ENCODE peak calls at places on chromosomes 5 and 9, in seven cellular contexts. U, A, J, Q, O, B and G are unnamed samples.

GRCh38 chr9:37025381-37026084 is 8.5 kb downstream of the PAX5 start:
- DNase-seq in U (no peak), A (no peak), J (no peak), Q (no peak), O (peak; percentile 34), B (no peak), G (no peak)

GRCh38 chr5:72847439-72847838 is 31.0 kb downstream of the TNPO1 start:
- DNase-seq in U (no peak), A (no peak), J (no peak), Q (no peak), O (no peak), B (no peak), G (no peak)

GRCh38 chr9:115524467-115525059 is 406.6 kb upstream of the TNC start:
- DNase-seq in U (peak; percentile 16), A (no peak), J (no peak), Q (no peak), O (peak; percentile 47), B (peak; percentile 39), G (no peak)

GRCh38 chr5:157540707-157541451 is 34.7 kb downstream of the ADAM19 start:
- DNase-seq in U (no peak), A (no peak), J (no peak), Q (peak; percentile 72), O (peak; percentile 43), B (peak; percentile 44), G (no peak)

GRCh38 chr5:176391479-176391878 is 2.9 kb downstream of the HIGD2A start:
- DNase-seq in U (no peak), A (no peak), J (no peak), Q (peak; percentile 20), O (no peak), B (no peak), G (no peak)

GRCh38 chr9:131609116-131609830 is 64.0 kb downstream of the PRRT1B start:
- DNase-seq in U (peak; percentile 63), A (no peak), J (no peak), Q (no peak), O (no peak), B (peak; percentile 84), G (peak; percentile 20)

GRCh38 chr9:75593920-75594319 is 296.6 kb upstream of the PCSK5 start:
- DNase-seq in U (no peak), A (no peak), J (no peak), Q (no peak), O (no peak), B (no peak), G (no peak)

GRCh38 chr5:65611524-65611923 is 12.6 kb downstream of the TRIM23 start:
- DNase-seq in U (no peak), A (no peak), J (no peak), Q (no peak), O (no peak), B (no peak), G (no peak)

GRCh38 chr5:102625940-102626339 is 127.1 kb upstream of the SLCO6A1 start:
- DNase-seq in U (no peak), A (no peak), J (no peak), Q (no peak), O (no peak), B (no peak), G (no peak)